ENCODE peak calls at places on chromosomes 3 and 15, in seven cellular contexts. L is left lung, H is psoas muscle, Z is right cardiac atrium, W is GM06990, B is cardiac muscle cell, N is fibroblast of lung. P is an unnamed sample. For H3K27me3, the result is how much of the 10 kb centered on the place peaks cover.

GRCh38 chr3:39810647-39811161 is 1.3 kb downstream of the MYRIP start:
- DNase-seq in W (no peak), L (no peak), N (no peak), H (no peak), B (no peak), Z (no peak), P (no peak)

GRCh38 chr3:152113992-152114651 is 154.6 kb upstream of the MBNL1 start:
- DNase-seq in Z (no peak), B (peak), N (no peak), L (no peak), W (no peak), H (no peak), P (no peak)

GRCh38 chr15:67076147-67076843 is 10.9 kb downstream of the SMAD3 start:
- DNase-seq in W (peak), Z (no peak), L (no peak), N (peak), B (peak), H (peak), P (peak)

GRCh38 chr3:52907497-52907896 is 10.1 kb upstream of the STIMATE start:
- DNase-seq in H (no peak), B (no peak), L (no peak), N (no peak), Z (no peak), W (no peak), P (no peak)

GRCh38 chr3:66259721-66260255 is 39.0 kb downstream of the SLC25A26 start:
- DNase-seq in N (peak), L (no peak), H (no peak), Z (no peak), W (no peak), B (no peak), P (no peak)

GRCh38 chr3:49903451-49904424 is at the start of gene MST1R:
- DNase-seq in L (peak), W (peak), Z (peak), B (peak), H (peak), N (no peak), P (no peak)

GRCh38 chr3:52408466-52408865 is 36.4 kb downstream of the SEMA3G start:
- DNase-seq in L (no peak), Z (no peak), H (peak), N (no peak), B (no peak), W (no peak), P (no peak)

GRCh38 chr15:75138016-75138999 is 63.4 kb upstream of the C15orf39 start:
- DNase-seq in B (peak), L (no peak), W (no peak), Z (no peak), H (no peak), N (peak), P (no peak)

GRCh38 chr3:16908878-16909277 is 24.1 kb downstream of the PLCL2 start:
- DNase-seq in N (no peak), B (no peak), L (no peak), H (no peak), Z (no peak), W (no peak), P (no peak)
- H3K4me3 ChIP-seq in N (no peak), B (no peak), L (no peak), H (no peak), Z (no peak), W (no peak), P (no peak)

GRCh38 chr3:128572013-128572412 is 78.6 kb downstream of the RPN1 start:
- DNase-seq in H (no peak), W (no peak), B (no peak), N (no peak), Z (no peak), L (no peak), P (no peak)

GRCh38 chr3:128569756-128570155 is 76.8 kb upstream of the GATA2 start:
- DNase-seq in B (no peak), Z (no peak), N (no peak), H (no peak), L (no peak), W (no peak), P (no peak)

GRCh38 chr3:128567705-128568356 is 74.8 kb upstream of the GATA2 start:
- DNase-seq in L (no peak), W (no peak), H (no peak), Z (no peak), B (no peak), N (no peak), P (no peak)

GRCh38 chr3:128567141-128567540 is 74.1 kb upstream of the GATA2 start:
- DNase-seq in H (no peak), Z (no peak), N (no peak), W (no peak), L (no peak), B (no peak), P (no peak)

DNA sequence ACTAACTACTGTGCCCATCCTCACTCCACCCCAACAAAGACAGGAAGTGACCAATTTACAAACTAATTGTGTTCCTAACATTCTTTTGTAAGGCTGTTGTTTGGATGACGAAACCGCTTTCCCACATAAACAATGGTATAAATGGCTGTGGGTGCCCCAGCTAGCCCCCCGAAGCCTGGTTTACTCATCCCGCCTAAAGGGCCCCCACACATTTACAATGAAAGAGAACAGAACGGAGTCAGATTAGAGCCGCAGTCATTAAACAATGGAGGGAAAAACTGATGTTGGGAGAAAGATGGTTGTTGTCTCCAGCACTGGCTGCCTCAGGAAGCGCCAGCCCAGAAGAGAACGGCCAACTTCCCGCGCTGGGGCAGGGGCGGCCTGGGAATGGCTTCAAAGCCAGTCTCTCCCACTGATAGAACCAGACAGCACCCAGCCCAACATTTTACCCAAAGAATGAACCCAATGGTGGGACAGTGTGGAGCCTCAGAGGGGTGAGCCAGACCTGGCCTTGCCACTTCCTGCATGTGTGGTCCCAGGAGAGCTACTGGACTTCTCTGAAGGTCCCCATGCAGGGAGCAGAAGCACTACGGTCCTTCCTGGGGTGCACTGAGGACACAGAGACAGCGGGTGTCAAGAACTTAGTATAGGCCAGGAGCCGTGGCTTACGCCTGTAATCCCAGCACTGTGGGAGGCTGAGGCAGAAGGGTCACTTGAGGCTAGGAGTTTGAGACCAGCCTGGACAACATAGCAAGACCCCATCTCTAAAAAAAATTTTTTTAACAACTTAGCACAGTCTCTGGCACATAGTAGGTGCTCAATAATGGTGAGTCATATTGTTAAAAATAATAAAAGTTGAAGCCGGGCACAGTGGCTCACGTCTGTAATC is 75.8 kb upstream of the GATA2 start:
- DNase-seq in N (no peak), L (no peak), H (no peak), Z (no peak), B (no peak), W (no peak), P (no peak)
- H3K27me3 ChIP-seq in N (under half), L (under half), H (under half), Z (under half), B (under half), W (under half), P (under half)

DNA sequence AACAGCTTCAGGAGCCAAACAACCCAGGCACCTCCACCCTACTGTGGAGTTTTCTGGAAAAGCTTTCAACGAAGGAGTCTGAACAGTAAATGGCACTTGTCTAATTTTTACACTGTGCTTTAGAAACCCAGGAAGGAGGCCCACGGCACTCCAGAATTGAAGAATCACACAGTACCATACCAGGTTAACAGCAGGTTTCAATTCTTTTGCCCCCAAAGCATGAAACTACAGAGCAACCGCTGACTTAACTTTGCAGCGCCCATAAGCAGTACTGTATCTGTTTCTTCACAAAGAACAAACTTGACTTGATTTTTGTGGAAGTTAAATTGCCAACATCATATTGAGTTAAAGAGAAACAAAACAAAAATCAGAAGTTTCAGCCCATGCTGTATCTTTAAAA is 456.5 kb downstream of the FOXP1 start:
- DNase-seq in H (no peak), L (no peak), B (no peak), W (no peak), Z (no peak), N (no peak), P (no peak)
- H3K4me3 ChIP-seq in H (peak), L (no peak), B (no peak), W (no peak), Z (no peak), N (peak), P (no peak)

DNA sequence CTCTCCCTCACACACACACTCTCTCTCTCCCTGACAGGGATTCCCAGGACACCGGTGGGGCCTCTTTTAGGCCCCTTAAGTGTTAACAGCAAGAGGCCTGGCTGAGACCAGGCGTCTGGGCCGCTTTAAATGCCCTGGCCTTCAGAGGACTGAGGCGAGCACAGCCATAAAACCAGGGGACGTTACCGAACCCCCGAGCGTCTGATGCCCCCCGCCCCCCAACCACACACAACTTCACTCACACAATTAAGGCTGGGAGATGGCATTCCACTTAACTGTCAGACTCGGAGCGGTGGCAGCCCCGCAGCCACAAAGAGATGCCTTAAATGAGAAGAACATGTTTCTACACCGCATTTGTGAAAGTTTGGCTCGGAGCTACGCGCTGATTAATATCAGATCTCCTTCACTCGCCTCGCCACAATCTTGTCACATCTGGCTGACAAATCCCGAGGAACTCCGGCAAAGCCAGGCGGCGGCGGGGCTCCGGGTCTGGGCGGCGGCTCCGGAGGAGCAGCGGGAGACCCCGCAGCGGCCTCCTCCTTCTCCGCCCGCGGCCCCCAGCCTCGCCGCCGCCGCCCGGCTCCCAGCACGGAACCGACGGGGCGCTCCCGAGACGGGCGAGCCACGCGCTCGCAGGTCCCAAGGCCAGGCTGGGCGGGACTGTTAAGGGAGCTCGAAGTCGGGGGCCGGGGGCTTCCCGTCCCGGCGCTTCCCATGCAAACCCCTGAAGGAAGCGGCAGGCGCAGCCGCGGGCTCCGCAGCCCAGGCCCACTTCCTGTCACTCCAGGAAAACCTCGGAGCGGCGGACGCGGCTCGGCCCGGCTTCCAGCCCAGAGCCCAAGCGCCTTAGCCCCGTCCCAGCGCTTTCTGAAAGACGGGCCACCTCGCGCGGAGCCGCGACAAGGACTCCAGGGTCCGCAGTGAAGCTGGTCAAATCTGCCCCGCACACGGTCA is 1.3 kb downstream of the BNC1 start:
- DNase-seq in L (no peak), B (peak), Z (peak), W (no peak), H (peak), N (peak), P (no peak)
- H3K27me3 ChIP-seq in L (half or more), B (half or more), Z (under half), W (under half), H (half or more), N (under half), P (under half)

GRCh38 chr3:11724615-11725339 is 81.1 kb upstream of the VGLL4 start:
- DNase-seq in L (no peak), B (no peak), H (no peak), N (no peak), W (peak), Z (no peak), P (no peak)
- H3K4me3 ChIP-seq in L (no peak), B (no peak), H (no peak), N (no peak), W (peak), Z (no peak), P (no peak)

DNA sequence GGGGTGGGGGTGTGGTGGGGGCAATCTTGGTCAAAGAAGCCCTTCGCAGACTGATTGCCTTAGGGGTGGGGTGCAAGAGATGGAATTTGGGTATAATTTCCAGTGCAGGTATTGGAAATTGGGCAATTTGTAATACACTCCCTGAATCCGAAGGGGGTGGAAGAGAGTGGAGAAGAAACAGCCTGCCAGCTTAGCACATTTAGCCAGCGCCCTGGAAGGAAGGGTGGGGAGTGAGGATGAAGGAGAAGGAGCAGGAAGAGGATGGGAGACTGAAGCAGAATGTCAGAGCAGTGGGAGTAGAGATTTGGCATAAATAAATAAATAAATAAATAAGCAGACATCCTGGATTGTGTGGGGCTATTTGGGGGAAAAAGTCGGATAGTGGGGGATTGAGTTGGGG is 1.6 kb downstream of the GAP43 start:
- DNase-seq in Z (no peak), L (no peak), H (no peak), B (no peak), W (no peak), N (no peak), P (no peak)
- H3K27me3 ChIP-seq in Z (under half), L (under half), H (under half), B (under half), W (under half), N (under half), P (under half)

DNA sequence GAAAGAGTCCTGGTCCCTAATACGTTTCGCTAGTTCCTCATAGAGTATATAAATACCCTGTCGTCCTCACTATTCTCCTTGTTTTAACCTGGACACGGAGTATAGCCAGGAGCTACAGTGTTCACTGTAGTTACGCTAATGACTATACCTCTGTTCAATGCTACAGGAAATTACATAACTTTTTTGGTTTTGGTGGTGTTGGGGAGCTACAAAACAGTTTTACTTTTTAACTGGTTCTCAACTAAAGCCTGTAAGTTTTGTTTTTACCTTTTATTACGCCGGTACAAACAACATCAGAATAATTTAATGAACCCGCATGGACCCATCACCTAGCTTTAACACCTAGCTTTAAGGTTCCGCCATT is 1.5 kb downstream of the LMLN start:
- DNase-seq in B (no peak), W (no peak), H (no peak), Z (no peak), N (no peak), L (no peak), P (no peak)
- H3K4me3 ChIP-seq in B (no peak), W (no peak), H (no peak), Z (no peak), N (no peak), L (no peak), P (no peak)

GRCh38 chr15:60154764-60155163 is 150.7 kb downstream of the FOXB1 start:
- DNase-seq in H (no peak), Z (no peak), L (no peak), W (no peak), B (no peak), N (peak), P (no peak)

GRCh38 chr15:60152386-60152785 is 148.3 kb downstream of the FOXB1 start:
- DNase-seq in W (no peak), Z (no peak), H (no peak), L (no peak), B (no peak), N (no peak), P (no peak)

GRCh38 chr15:60155661-60156060 is 151.6 kb downstream of the FOXB1 start:
- DNase-seq in N (peak), Z (no peak), B (peak), L (no peak), H (no peak), W (no peak), P (no peak)
- H3K27me3 ChIP-seq in N (under half), Z (under half), B (under half), L (under half), H (under half), W (under half), P (under half)

GRCh38 chr3:187992609-187993008 is 161.3 kb upstream of the LPP start:
- DNase-seq in Z (no peak), B (no peak), L (no peak), H (no peak), W (no peak), N (no peak), P (no peak)

GRCh38 chr3:187986514-187986934 is 167.4 kb upstream of the LPP start:
- DNase-seq in W (no peak), N (peak), B (peak), Z (no peak), L (no peak), H (peak), P (peak)

GRCh38 chr3:187987919-187988318 is 166.0 kb upstream of the LPP start:
- DNase-seq in Z (no peak), W (no peak), H (no peak), N (no peak), L (no peak), B (no peak), P (no peak)

GRCh38 chr3:187987162-187987561 is 166.8 kb upstream of the LPP start:
- DNase-seq in L (no peak), B (no peak), H (no peak), W (no peak), Z (no peak), N (no peak), P (no peak)

GRCh38 chr3:187989458-187990153 is 164.4 kb upstream of the LPP start:
- DNase-seq in Z (no peak), B (no peak), L (no peak), N (peak), W (no peak), H (no peak), P (no peak)
- H3K4me3 ChIP-seq in Z (no peak), B (no peak), L (no peak), N (no peak), W (no peak), H (no peak), P (no peak)

DNA sequence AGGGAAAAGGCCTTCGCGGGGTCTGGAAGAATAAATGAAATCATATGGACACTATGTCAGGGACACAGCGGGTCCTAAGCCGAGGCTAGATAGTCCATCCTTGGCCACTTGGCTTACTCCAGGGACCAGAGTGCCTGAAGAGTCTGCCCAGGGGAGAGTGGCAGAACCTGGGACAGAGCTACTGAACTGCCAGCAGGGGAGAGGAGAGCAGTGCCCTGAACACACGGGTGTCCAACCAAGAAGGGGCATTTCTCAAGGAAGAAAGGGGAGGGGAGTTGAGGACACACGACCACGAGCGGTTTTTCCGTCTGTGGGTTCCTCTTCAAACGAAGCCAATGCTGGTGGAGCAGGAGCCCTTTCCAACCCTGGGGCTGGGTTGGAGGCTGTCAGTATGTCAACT is 1.0 kb downstream of the ACAN start:
- DNase-seq in L (no peak), H (no peak), Z (no peak), W (no peak), N (no peak), B (no peak), P (no peak)
- H3K27me3 ChIP-seq in L (half or more), H (half or more), Z (under half), W (under half), N (under half), B (half or more), P (under half)